ENCODE peak calls at places on chromosomes 16 and 17, in seven cellular contexts. One of them, this sample, is unnamed.

GRCh38 chr16:55557186-55557585 is 9.3 kb upstream of the CAPNS2 start:
- DNase-seq in H9: no peak
- DNase-seq in mesenchymal stem cell: no peak
- DNase-seq in left lung: no peak
- DNase-seq in HCEC 1CT: no peak
- DNase-seq in stimulated activated CD4-positive, alpha-beta T cell treated with anti-CD3 and anti-CD28 coated beads, Interleukin-4, amount 100 ng/mL, for 4 hours: no peak
- DNase-seq in non-pigmented ciliary epithelial cell: no peak
- DNase-seq in this sample: no peak

GRCh38 chr17:66330646-66331037 is 28.2 kb downstream of the PRKCA start:
- DNase-seq in H9: no peak
- DNase-seq in mesenchymal stem cell: peak; percentile 50
- DNase-seq in left lung: no peak
- DNase-seq in HCEC 1CT: no peak
- DNase-seq in stimulated activated CD4-positive, alpha-beta T cell treated with anti-CD3 and anti-CD28 coated beads, Interleukin-4, amount 100 ng/mL, for 4 hours: no peak
- DNase-seq in non-pigmented ciliary epithelial cell: no peak
- DNase-seq in this sample: no peak

GRCh38 chr17:31093866-31094599 is 744 bp upstream of the NF1 start:
- DNase-seq in H9: no peak
- DNase-seq in mesenchymal stem cell: no peak
- DNase-seq in left lung: no peak
- DNase-seq in HCEC 1CT: no peak
- DNase-seq in stimulated activated CD4-positive, alpha-beta T cell treated with anti-CD3 and anti-CD28 coated beads, Interleukin-4, amount 100 ng/mL, for 4 hours: no peak
- DNase-seq in non-pigmented ciliary epithelial cell: no peak
- DNase-seq in this sample: no peak

GRCh38 chr16:11896776-11897175 is 19.0 kb downstream of the GSPT1 start:
- DNase-seq in H9: no peak
- DNase-seq in mesenchymal stem cell: peak; percentile 74
- DNase-seq in left lung: no peak
- DNase-seq in HCEC 1CT: peak; percentile 80
- DNase-seq in stimulated activated CD4-positive, alpha-beta T cell treated with anti-CD3 and anti-CD28 coated beads, Interleukin-4, amount 100 ng/mL, for 4 hours: no peak
- DNase-seq in non-pigmented ciliary epithelial cell: peak; percentile 65
- DNase-seq in this sample: no peak

GRCh38 chr16:34078697-34079096 is 619.3 kb downstream of the TP53TG3F start:
- DNase-seq in H9: no peak
- DNase-seq in mesenchymal stem cell: no peak
- DNase-seq in left lung: no peak
- DNase-seq in HCEC 1CT: no peak
- DNase-seq in stimulated activated CD4-positive, alpha-beta T cell treated with anti-CD3 and anti-CD28 coated beads, Interleukin-4, amount 100 ng/mL, for 4 hours: no peak
- DNase-seq in non-pigmented ciliary epithelial cell: no peak
- DNase-seq in this sample: no peak

GRCh38 chr16:87705780-87706277 is 60.0 kb downstream of the KLHDC4 start:
- DNase-seq in H9: no peak
- DNase-seq in mesenchymal stem cell: no peak
- DNase-seq in left lung: peak; percentile 57
- DNase-seq in HCEC 1CT: no peak
- DNase-seq in stimulated activated CD4-positive, alpha-beta T cell treated with anti-CD3 and anti-CD28 coated beads, Interleukin-4, amount 100 ng/mL, for 4 hours: no peak
- DNase-seq in non-pigmented ciliary epithelial cell: no peak
- DNase-seq in this sample: no peak

GRCh38 chr17:61849674-61850073 is 13.7 kb downstream of the BRIP1 start:
- DNase-seq in H9: no peak
- DNase-seq in mesenchymal stem cell: no peak
- DNase-seq in left lung: no peak
- DNase-seq in HCEC 1CT: no peak
- DNase-seq in stimulated activated CD4-positive, alpha-beta T cell treated with anti-CD3 and anti-CD28 coated beads, Interleukin-4, amount 100 ng/mL, for 4 hours: no peak
- DNase-seq in non-pigmented ciliary epithelial cell: no peak
- DNase-seq in this sample: no peak

GRCh38 chr16:71995038-71995437 is 5.2 kb downstream of the PKD1L3 start:
- DNase-seq in H9: no peak
- DNase-seq in mesenchymal stem cell: no peak
- DNase-seq in left lung: no peak
- DNase-seq in HCEC 1CT: no peak
- DNase-seq in stimulated activated CD4-positive, alpha-beta T cell treated with anti-CD3 and anti-CD28 coated beads, Interleukin-4, amount 100 ng/mL, for 4 hours: no peak
- DNase-seq in non-pigmented ciliary epithelial cell: no peak
- DNase-seq in this sample: no peak

GRCh38 chr16:1181715-1182671 is 29.1 kb downstream of the CACNA1H start:
- DNase-seq in H9: no peak
- DNase-seq in mesenchymal stem cell: peak; percentile 81
- DNase-seq in left lung: peak; percentile 69
- DNase-seq in HCEC 1CT: peak; percentile 63
- DNase-seq in stimulated activated CD4-positive, alpha-beta T cell treated with anti-CD3 and anti-CD28 coated beads, Interleukin-4, amount 100 ng/mL, for 4 hours: no peak
- DNase-seq in non-pigmented ciliary epithelial cell: peak; percentile 34
- DNase-seq in this sample: no peak

GRCh38 chr16:11576427-11577289 is 10.1 kb downstream of the LITAF start:
- DNase-seq in H9: no peak
- DNase-seq in mesenchymal stem cell: peak; percentile 48
- DNase-seq in left lung: no peak
- DNase-seq in HCEC 1CT: no peak
- DNase-seq in stimulated activated CD4-positive, alpha-beta T cell treated with anti-CD3 and anti-CD28 coated beads, Interleukin-4, amount 100 ng/mL, for 4 hours: no peak
- DNase-seq in non-pigmented ciliary epithelial cell: no peak
- DNase-seq in this sample: no peak

GRCh38 chr16:51839697-51840462 is 688.8 kb upstream of the SALL1 start:
- DNase-seq in H9: no peak
- DNase-seq in mesenchymal stem cell: peak; percentile 67
- DNase-seq in left lung: no peak
- DNase-seq in HCEC 1CT: peak; percentile 89
- DNase-seq in stimulated activated CD4-positive, alpha-beta T cell treated with anti-CD3 and anti-CD28 coated beads, Interleukin-4, amount 100 ng/mL, for 4 hours: no peak
- DNase-seq in non-pigmented ciliary epithelial cell: no peak
- DNase-seq in this sample: no peak

GRCh38 chr16:53743149-53743566 is 39.2 kb downstream of the FTO start:
- DNase-seq in H9: peak; percentile 45
- DNase-seq in mesenchymal stem cell: peak; percentile 30
- DNase-seq in left lung: no peak
- DNase-seq in HCEC 1CT: peak; percentile 39
- DNase-seq in stimulated activated CD4-positive, alpha-beta T cell treated with anti-CD3 and anti-CD28 coated beads, Interleukin-4, amount 100 ng/mL, for 4 hours: no peak
- DNase-seq in non-pigmented ciliary epithelial cell: no peak
- DNase-seq in this sample: no peak

GRCh38 chr16:35311475-35311874 is 1852.1 kb downstream of the TP53TG3F start:
- DNase-seq in H9: no peak
- DNase-seq in mesenchymal stem cell: no peak
- DNase-seq in left lung: no peak
- DNase-seq in HCEC 1CT: no peak
- DNase-seq in stimulated activated CD4-positive, alpha-beta T cell treated with anti-CD3 and anti-CD28 coated beads, Interleukin-4, amount 100 ng/mL, for 4 hours: no peak
- DNase-seq in non-pigmented ciliary epithelial cell: no peak
- DNase-seq in this sample: no peak

GRCh38 chr17:35082073-35082657 is 18.7 kb upstream of the RFFL start:
- DNase-seq in H9: no peak
- DNase-seq in mesenchymal stem cell: peak; percentile 68
- DNase-seq in left lung: no peak
- DNase-seq in HCEC 1CT: peak; percentile 89
- DNase-seq in stimulated activated CD4-positive, alpha-beta T cell treated with anti-CD3 and anti-CD28 coated beads, Interleukin-4, amount 100 ng/mL, for 4 hours: peak; percentile 19
- DNase-seq in non-pigmented ciliary epithelial cell: no peak
- DNase-seq in this sample: no peak

GRCh38 chr17:17067277-17067676 is 25.0 kb downstream of the MPRIP start:
- DNase-seq in H9: peak; percentile 22
- DNase-seq in mesenchymal stem cell: no peak
- DNase-seq in left lung: peak; percentile 4
- DNase-seq in HCEC 1CT: no peak
- DNase-seq in stimulated activated CD4-positive, alpha-beta T cell treated with anti-CD3 and anti-CD28 coated beads, Interleukin-4, amount 100 ng/mL, for 4 hours: no peak
- DNase-seq in non-pigmented ciliary epithelial cell: no peak
- DNase-seq in this sample: no peak

GRCh38 chr16:12160815-12161550 is 184.4 kb downstream of the SNX29 start:
- DNase-seq in H9: no peak
- DNase-seq in mesenchymal stem cell: no peak
- DNase-seq in left lung: no peak
- DNase-seq in HCEC 1CT: no peak
- DNase-seq in stimulated activated CD4-positive, alpha-beta T cell treated with anti-CD3 and anti-CD28 coated beads, Interleukin-4, amount 100 ng/mL, for 4 hours: no peak
- DNase-seq in non-pigmented ciliary epithelial cell: no peak
- DNase-seq in this sample: no peak

GRCh38 chr16:11605564-11605886 is 18.8 kb upstream of the LITAF start:
- DNase-seq in H9: no peak
- DNase-seq in mesenchymal stem cell: no peak
- DNase-seq in left lung: no peak
- DNase-seq in HCEC 1CT: no peak
- DNase-seq in stimulated activated CD4-positive, alpha-beta T cell treated with anti-CD3 and anti-CD28 coated beads, Interleukin-4, amount 100 ng/mL, for 4 hours: no peak
- DNase-seq in non-pigmented ciliary epithelial cell: no peak
- DNase-seq in this sample: no peak

GRCh38 chr17:31744541-31744951 is 114.5 kb downstream of the COPRS start:
- DNase-seq in H9: no peak
- DNase-seq in mesenchymal stem cell: peak; percentile 63
- DNase-seq in left lung: no peak
- DNase-seq in HCEC 1CT: no peak
- DNase-seq in stimulated activated CD4-positive, alpha-beta T cell treated with anti-CD3 and anti-CD28 coated beads, Interleukin-4, amount 100 ng/mL, for 4 hours: no peak
- DNase-seq in non-pigmented ciliary epithelial cell: no peak
- DNase-seq in this sample: no peak

GRCh38 chr17:78332530-78332929 is 27.3 kb downstream of the SOCS3 start:
- DNase-seq in H9: no peak
- DNase-seq in mesenchymal stem cell: no peak
- DNase-seq in left lung: no peak
- DNase-seq in HCEC 1CT: no peak
- DNase-seq in stimulated activated CD4-positive, alpha-beta T cell treated with anti-CD3 and anti-CD28 coated beads, Interleukin-4, amount 100 ng/mL, for 4 hours: no peak
- DNase-seq in non-pigmented ciliary epithelial cell: no peak
- DNase-seq in this sample: no peak

GRCh38 chr16:23194497-23195221 is 12.1 kb downstream of the SCNN1G start:
- DNase-seq in H9: no peak
- DNase-seq in mesenchymal stem cell: no peak
- DNase-seq in left lung: no peak
- DNase-seq in HCEC 1CT: no peak
- DNase-seq in stimulated activated CD4-positive, alpha-beta T cell treated with anti-CD3 and anti-CD28 coated beads, Interleukin-4, amount 100 ng/mL, for 4 hours: no peak
- DNase-seq in non-pigmented ciliary epithelial cell: no peak
- DNase-seq in this sample: no peak

GRCh38 chr16:23030001-23030400 is 119.3 kb downstream of the USP31 start:
- DNase-seq in H9: no peak
- DNase-seq in mesenchymal stem cell: no peak
- DNase-seq in left lung: no peak
- DNase-seq in HCEC 1CT: no peak
- DNase-seq in stimulated activated CD4-positive, alpha-beta T cell treated with anti-CD3 and anti-CD28 coated beads, Interleukin-4, amount 100 ng/mL, for 4 hours: no peak
- DNase-seq in non-pigmented ciliary epithelial cell: no peak
- DNase-seq in this sample: no peak

GRCh38 chr16:22967696-22968095 is 153.7 kb downstream of the HS3ST2 start:
- DNase-seq in H9: no peak
- DNase-seq in mesenchymal stem cell: no peak
- DNase-seq in left lung: no peak
- DNase-seq in HCEC 1CT: no peak
- DNase-seq in stimulated activated CD4-positive, alpha-beta T cell treated with anti-CD3 and anti-CD28 coated beads, Interleukin-4, amount 100 ng/mL, for 4 hours: no peak
- DNase-seq in non-pigmented ciliary epithelial cell: no peak
- DNase-seq in this sample: no peak

GRCh38 chr17:40795019-40795667 is 4.6 kb downstream of the KRT28 start:
- DNase-seq in H9: no peak
- DNase-seq in mesenchymal stem cell: no peak
- DNase-seq in left lung: no peak
- DNase-seq in HCEC 1CT: no peak
- DNase-seq in stimulated activated CD4-positive, alpha-beta T cell treated with anti-CD3 and anti-CD28 coated beads, Interleukin-4, amount 100 ng/mL, for 4 hours: no peak
- DNase-seq in non-pigmented ciliary epithelial cell: no peak
- DNase-seq in this sample: no peak

GRCh38 chr16:56348168-56349085 is 76.9 kb downstream of the AMFR start:
- DNase-seq in H9: no peak
- DNase-seq in mesenchymal stem cell: no peak
- DNase-seq in left lung: no peak
- DNase-seq in HCEC 1CT: peak; percentile 47
- DNase-seq in stimulated activated CD4-positive, alpha-beta T cell treated with anti-CD3 and anti-CD28 coated beads, Interleukin-4, amount 100 ng/mL, for 4 hours: no peak
- DNase-seq in non-pigmented ciliary epithelial cell: no peak
- DNase-seq in this sample: no peak

GRCh38 chr16:55853114-55853513 is 20.2 kb upstream of the CES1 start:
- DNase-seq in H9: no peak
- DNase-seq in mesenchymal stem cell: no peak
- DNase-seq in left lung: no peak
- DNase-seq in HCEC 1CT: peak; percentile 6
- DNase-seq in stimulated activated CD4-positive, alpha-beta T cell treated with anti-CD3 and anti-CD28 coated beads, Interleukin-4, amount 100 ng/mL, for 4 hours: no peak
- DNase-seq in non-pigmented ciliary epithelial cell: no peak
- DNase-seq in this sample: no peak